ENCODE peak calls at places on chromosome 20, in ten cellular contexts. I is brain microvascular endothelial cell, K is Calu3, G is choroid plexus epithelial cell, S is glutamatergic neuron, O is BE2C, E is lower leg skin, P is activated B cell treated with CpG ODN at 0.5 μM for 24 hours, Z is astrocyte of the spinal cord, Q is ascending aorta. T is an unnamed sample.

GRCh38 chr20:37464611-37465010 is 56.4 kb upstream of the NNAT start:
- DNase-seq in I (no peak), K (no peak), G (no peak), S (no peak), O (no peak), E (no peak), P (no peak), Z (no peak), Q (peak), T (no peak)

GRCh38 chr20:53656653-53657288 is 63.1 kb upstream of the ZNF217 start:
- DNase-seq in I (no peak), K (no peak), G (peak), S (no peak), O (no peak), E (no peak), P (no peak), Z (peak), Q (no peak), T (peak)

GRCh38 chr20:2741463-2741862 is 48.9 kb downstream of the EBF4 start:
- DNase-seq in I (no peak), K (no peak), G (no peak), S (no peak), O (no peak), E (no peak), P (no peak), Z (no peak), Q (no peak), T (no peak)

GRCh38 chr20:44911264-44911921 is 1.5 kb downstream of the PABPC1L start:
- DNase-seq in I (peak), K (peak), G (peak), S (peak), O (peak), E (no peak), P (no peak), Z (peak), Q (no peak), T (peak)

GRCh38 chr20:5945963-5946362 is 4.4 kb downstream of the TRMT6 start:
- DNase-seq in I (peak), K (no peak), G (peak), S (no peak), O (no peak), E (no peak), P (no peak), Z (peak), Q (no peak), T (peak)

GRCh38 chr20:57772349-57772964 is 62.6 kb upstream of the PMEPA1 start:
- DNase-seq in I (peak), K (peak), G (peak), S (no peak), O (no peak), E (no peak), P (no peak), Z (peak), Q (peak), T (peak)

GRCh38 chr20:35883778-35884540 is 70.3 kb downstream of the SCAND1 start:
- DNase-seq in I (peak), K (peak), G (peak), S (peak), O (peak), E (peak), P (peak), Z (peak), Q (peak), T (peak)

GRCh38 chr20:36523341-36523740 is 18.0 kb upstream of the MYL9 start:
- DNase-seq in I (no peak), K (no peak), G (no peak), S (no peak), O (no peak), E (no peak), P (no peak), Z (no peak), Q (no peak), T (no peak)

GRCh38 chr20:44707259-44707580 is 7.9 kb upstream of the CCN5 start:
- DNase-seq in I (no peak), K (no peak), G (no peak), S (no peak), O (no peak), E (no peak), P (no peak), Z (no peak), Q (no peak), T (no peak)

GRCh38 chr20:63930971-63931553 is 25.2 kb downstream of the UCKL1 start:
- DNase-seq in I (no peak), K (no peak), G (no peak), S (no peak), O (no peak), E (no peak), P (no peak), Z (no peak), Q (no peak), T (no peak)

GRCh38 chr20:40571625-40572024 is 117.4 kb downstream of the MAFB start:
- DNase-seq in I (no peak), K (no peak), G (no peak), S (no peak), O (no peak), E (no peak), P (no peak), Z (no peak), Q (no peak), T (no peak)

GRCh38 chr20:12053348-12053747 is 135.7 kb downstream of the BTBD3 start:
- DNase-seq in I (peak), K (peak), G (peak), S (no peak), O (no peak), E (no peak), P (no peak), Z (peak), Q (no peak), T (peak)

GRCh38 chr20:62485062-62485700 is 9.4 kb upstream of the GATA5 start:
- DNase-seq in I (peak), K (peak), G (peak), S (no peak), O (peak), E (no peak), P (no peak), Z (no peak), Q (no peak), T (peak)

GRCh38 chr20:11791316-11792228 is 126.1 kb upstream of the BTBD3 start:
- DNase-seq in I (no peak), K (no peak), G (no peak), S (no peak), O (no peak), E (no peak), P (no peak), Z (no peak), Q (no peak), T (no peak)

GRCh38 chr20:62377615-62378085 is 9.3 kb upstream of the RPS21 start:
- DNase-seq in I (no peak), K (no peak), G (no peak), S (no peak), O (no peak), E (no peak), P (no peak), Z (no peak), Q (no peak), T (no peak)

GRCh38 chr20:63434599-63435378 is 37.7 kb downstream of the KCNQ2 start:
- DNase-seq in I (peak), K (peak), G (peak), S (peak), O (peak), E (peak), P (peak), Z (peak), Q (no peak), T (peak)

GRCh38 chr20:52493177-52493711 is 301.7 kb upstream of the ZFP64 start:
- DNase-seq in I (no peak), K (no peak), G (peak), S (no peak), O (peak), E (no peak), P (no peak), Z (peak), Q (no peak), T (peak)

GRCh38 chr20:37567331-37567665 is 39.6 kb upstream of the BLCAP start:
- DNase-seq in I (no peak), K (no peak), G (no peak), S (no peak), O (no peak), E (no peak), P (no peak), Z (no peak), Q (peak), T (no peak)

GRCh38 chr20:48052492-48052870 is 267.2 kb upstream of the SULF2 start:
- DNase-seq in I (no peak), K (peak), G (no peak), S (no peak), O (peak), E (no peak), P (no peak), Z (no peak), Q (no peak), T (no peak)

GRCh38 chr20:63223121-63223825 is 7.3 kb upstream of the YTHDF1 start:
- DNase-seq in I (no peak), K (peak), G (peak), S (no peak), O (peak), E (no peak), P (no peak), Z (peak), Q (no peak), T (peak)

GRCh38 chr20:59560588-59561227 is 43.6 kb upstream of the PHACTR3 start:
- DNase-seq in I (peak), K (peak), G (peak), S (peak), O (no peak), E (no peak), P (no peak), Z (no peak), Q (peak), T (peak)

GRCh38 chr20:21739682-21740081 is 34.2 kb downstream of the PAX1 start:
- DNase-seq in I (no peak), K (no peak), G (no peak), S (no peak), O (no peak), E (no peak), P (no peak), Z (no peak), Q (no peak), T (no peak)

GRCh38 chr20:62911701-62912280 is 14.5 kb downstream of the DIDO1 start:
- DNase-seq in I (no peak), K (no peak), G (no peak), S (no peak), O (no peak), E (no peak), P (no peak), Z (no peak), Q (no peak), T (no peak)

GRCh38 chr20:19269737-19270325 is 57.4 kb downstream of the SLC24A3 start:
- DNase-seq in I (peak), K (no peak), G (peak), S (no peak), O (no peak), E (no peak), P (no peak), Z (peak), Q (peak), T (peak)

GRCh38 chr20:3364323-3365013 is 43.0 kb downstream of the DNAAF9 start:
- DNase-seq in I (no peak), K (no peak), G (no peak), S (no peak), O (no peak), E (no peak), P (no peak), Z (no peak), Q (no peak), T (no peak)

GRCh38 chr20:47762699-47763098 is 22.6 kb downstream of the SULF2 start:
- DNase-seq in I (no peak), K (peak), G (no peak), S (no peak), O (peak), E (no peak), P (no peak), Z (no peak), Q (no peak), T (no peak)

GRCh38 chr20:53142651-53143177 is 170.6 kb downstream of the TSHZ2 start:
- DNase-seq in I (no peak), K (no peak), G (no peak), S (no peak), O (no peak), E (no peak), P (no peak), Z (no peak), Q (no peak), T (no peak)

GRCh38 chr20:1291191-1291741 is 25.2 kb downstream of the SNPH start:
- DNase-seq in I (peak), K (no peak), G (peak), S (no peak), O (no peak), E (no peak), P (no peak), Z (peak), Q (no peak), T (peak)

GRCh38 chr20:63196756-63197470 is 19.0 kb downstream of the YTHDF1 start:
- DNase-seq in I (no peak), K (no peak), G (no peak), S (no peak), O (no peak), E (no peak), P (no peak), Z (no peak), Q (no peak), T (no peak)

GRCh38 chr20:48638546-48638945 is 189.3 kb downstream of the PREX1 start:
- DNase-seq in I (peak), K (peak), G (peak), S (no peak), O (no peak), E (no peak), P (no peak), Z (peak), Q (no peak), T (peak)

GRCh38 chr20:24918579-24919566 is 30.2 kb upstream of the CST7 start:
- DNase-seq in I (no peak), K (no peak), G (no peak), S (no peak), O (no peak), E (no peak), P (no peak), Z (no peak), Q (no peak), T (no peak)
- TF ChIP-seq CTCF in I (no peak), K (no peak), G (no peak), S (no peak), O (no peak), E (no peak), P (no peak), Z (no peak), Q (no peak), T (no peak)

GRCh38 chr20:10538768-10539167 is 103.7 kb downstream of the SLX4IP start:
- DNase-seq in I (no peak), K (no peak), G (no peak), S (no peak), O (no peak), E (no peak), P (no peak), Z (no peak), Q (no peak), T (no peak)

GRCh38 chr20:10539818-10540553 is 104.9 kb downstream of the SLX4IP start:
- DNase-seq in I (no peak), K (no peak), G (no peak), S (no peak), O (no peak), E (no peak), P (no peak), Z (no peak), Q (no peak), T (no peak)

GRCh38 chr20:10532351-10532750 is 97.2 kb downstream of the SLX4IP start:
- DNase-seq in I (no peak), K (no peak), G (no peak), S (no peak), O (no peak), E (no peak), P (no peak), Z (no peak), Q (no peak), T (no peak)

GRCh38 chr20:10537850-10538480 is 102.9 kb downstream of the SLX4IP start:
- DNase-seq in I (peak), K (peak), G (peak), S (no peak), O (no peak), E (no peak), P (no peak), Z (peak), Q (no peak), T (peak)

GRCh38 chr20:10536531-10536930 is 101.4 kb downstream of the SLX4IP start:
- DNase-seq in I (no peak), K (peak), G (peak), S (peak), O (peak), E (no peak), P (no peak), Z (peak), Q (no peak), T (peak)
- TF ChIP-seq CTCF in I (peak), K (peak), G (peak), S (peak), O (peak), E (no peak), P (no peak), Z (peak), Q (no peak), T (peak)

DNA sequence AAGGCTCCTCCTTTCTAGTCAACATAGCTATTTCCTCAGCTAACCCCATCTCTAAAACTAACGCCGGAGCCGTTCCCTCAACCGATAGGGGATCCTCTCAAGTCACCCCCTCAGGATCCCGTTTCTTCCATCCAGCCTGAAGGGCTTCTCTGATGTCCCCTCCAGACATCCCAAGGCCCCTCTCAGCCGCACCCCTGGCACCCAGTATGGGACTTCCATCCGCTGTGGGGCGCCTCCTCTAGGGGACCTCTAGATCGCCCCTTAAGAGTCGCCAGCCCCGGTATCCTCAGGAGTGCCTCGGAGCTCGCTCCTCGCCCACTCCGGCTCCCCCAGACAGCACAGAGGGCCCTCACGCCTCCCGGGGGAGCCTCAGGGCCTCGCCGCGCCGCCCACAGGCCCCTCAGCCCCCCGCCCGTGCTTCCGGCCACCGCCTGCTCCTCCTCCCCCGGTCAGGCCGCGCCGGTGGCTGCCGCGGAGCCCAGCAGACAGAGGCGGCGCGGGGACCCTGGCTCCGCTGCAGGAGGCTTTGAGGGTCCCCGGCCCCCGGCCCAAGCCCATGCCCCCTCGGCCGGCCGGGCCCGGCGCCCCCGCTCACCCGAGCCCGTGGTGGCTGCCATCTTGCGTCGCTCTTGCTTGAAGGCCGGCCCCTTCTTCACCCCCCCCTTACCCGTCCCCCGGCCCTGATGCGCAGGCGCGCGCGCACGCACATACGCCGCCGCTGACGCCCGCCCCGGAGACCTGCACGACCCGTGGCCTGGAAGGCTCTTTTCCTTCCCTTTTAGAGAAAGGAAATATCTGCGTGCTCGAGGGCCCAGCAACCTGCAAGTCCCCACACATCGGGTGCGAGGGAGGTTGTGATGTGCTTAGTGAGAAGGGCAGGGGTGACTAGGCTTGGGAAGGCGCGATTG is at the start of gene UBE2V1:
- DNase-seq in I (peak), K (peak), G (peak), S (peak), O (peak), E (peak), P (peak), Z (peak), Q (peak), T (peak)
- TF ChIP-seq CTCF in I (peak), K (no peak), G (peak), S (peak), O (no peak), E (no peak), P (no peak), Z (peak), Q (no peak), T (peak)

DNA sequence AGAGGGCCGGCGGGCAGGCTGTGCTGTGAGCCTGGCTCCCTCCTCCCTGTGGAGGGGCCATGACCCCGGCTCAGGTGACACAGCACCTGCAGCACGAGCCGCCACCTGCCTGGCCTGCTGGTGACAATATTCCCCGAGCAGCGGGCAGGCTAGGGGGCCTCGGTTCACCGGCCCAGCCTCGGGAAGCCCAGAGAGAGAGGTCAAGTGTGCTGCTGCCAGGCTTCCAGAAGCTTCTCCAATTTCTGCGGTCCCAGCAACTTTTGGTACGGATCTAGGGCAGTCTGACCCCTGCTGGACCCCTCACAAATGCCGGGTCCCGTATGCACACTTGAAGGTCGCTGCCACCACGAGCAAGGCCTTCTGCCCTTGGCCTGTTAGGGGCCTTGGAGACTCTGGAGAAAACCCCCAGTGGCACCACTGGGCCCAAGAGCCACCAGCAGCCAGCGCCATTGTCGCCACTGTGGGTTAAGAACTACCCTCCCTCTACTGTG is 38.6 kb upstream of the NOL4L start:
- DNase-seq in I (no peak), K (no peak), G (no peak), S (no peak), O (no peak), E (no peak), P (no peak), Z (no peak), Q (no peak), T (no peak)
- TF ChIP-seq CTCF in I (peak), K (no peak), G (no peak), S (peak), O (no peak), E (no peak), P (no peak), Z (no peak), Q (no peak), T (no peak)

GRCh38 chr20:43564455-43564854 is 5.6 kb downstream of the SGK2 start:
- DNase-seq in I (no peak), K (no peak), G (no peak), S (no peak), O (no peak), E (no peak), P (no peak), Z (no peak), Q (no peak), T (no peak)

GRCh38 chr20:43564993-43565757 is 6.3 kb downstream of the SGK2 start:
- DNase-seq in I (no peak), K (no peak), G (no peak), S (no peak), O (peak), E (no peak), P (no peak), Z (no peak), Q (no peak), T (no peak)

GRCh38 chr20:43563991-43564390 is 5.2 kb downstream of the SGK2 start:
- DNase-seq in I (no peak), K (no peak), G (no peak), S (no peak), O (no peak), E (no peak), P (no peak), Z (no peak), Q (no peak), T (no peak)

GRCh38 chr20:43565758-43566104 is 6.9 kb downstream of the SGK2 start:
- DNase-seq in I (no peak), K (no peak), G (no peak), S (no peak), O (no peak), E (no peak), P (no peak), Z (no peak), Q (no peak), T (no peak)

DNA sequence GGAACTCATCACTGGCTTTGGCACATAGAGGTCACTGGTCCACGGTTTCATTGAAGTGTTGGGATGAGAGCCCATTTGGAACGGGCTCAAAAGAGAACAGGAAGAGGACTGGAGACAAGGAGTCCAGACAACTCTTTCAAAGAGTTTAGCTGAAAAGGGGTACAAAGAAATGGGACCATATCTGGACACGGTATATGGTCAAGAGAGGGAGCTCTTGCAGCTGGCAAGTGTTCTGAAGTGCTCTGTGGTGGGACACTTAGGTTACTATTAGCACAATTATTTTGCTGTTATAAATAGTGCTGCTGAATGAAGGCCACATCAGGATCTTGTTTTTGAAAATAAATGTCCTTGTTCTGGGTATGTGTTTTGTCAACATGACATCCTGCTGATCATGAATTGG is 4.6 kb downstream of the SGK2 start:
- DNase-seq in I (no peak), K (no peak), G (peak), S (no peak), O (no peak), E (no peak), P (no peak), Z (no peak), Q (no peak), T (peak)
- TF ChIP-seq CTCF in I (peak), K (no peak), G (peak), S (no peak), O (no peak), E (no peak), P (no peak), Z (peak), Q (no peak), T (peak)